ENCODE peak calls at places on chromosomes 3 and 15, in seven cellular contexts. E is fibroblast of lung, Y is cardiac muscle cell, O is RWPE1, J is heart right ventricle, W is dorsolateral prefrontal cortex, G is body of pancreas. L is an unnamed sample.

GRCh38 chr15:101378879-101379278 is 83.8 kb upstream of the SNRPA1 start:
- DNase-seq in E (no peak), J (no peak), W (no peak), O (no peak), G (no peak), Y (no peak), L (no peak)

GRCh38 chr3:127209155-127209839 is 16.4 kb downstream of the PRR23E start:
- DNase-seq in W (no peak), O (no peak), Y (no peak), E (no peak), G (no peak), J (no peak), L (no peak)

GRCh38 chr3:146130881-146131371 is 30.1 kb downstream of the PLOD2 start:
- DNase-seq in O (no peak), Y (peak), J (no peak), E (peak), G (no peak), W (no peak), L (no peak)

GRCh38 chr3:69090021-69090420 is 5.3 kb downstream of the ARL6IP5 start:
- DNase-seq in O (peak), W (no peak), Y (peak), G (no peak), J (no peak), E (peak), L (no peak)

GRCh38 chr3:71581981-71582611 is 1.4 kb downstream of the FOXP1 start:
- DNase-seq in E (no peak), W (peak), O (no peak), Y (peak), J (peak), G (peak), L (peak)

GRCh38 chr15:71013446-71013845 is 101.8 kb upstream of the THSD4 start:
- DNase-seq in Y (no peak), E (no peak), W (no peak), O (no peak), J (no peak), G (no peak), L (no peak)

GRCh38 chr3:27556854-27557253 is 72.7 kb upstream of the SLC4A7 start:
- DNase-seq in G (no peak), Y (peak), O (no peak), W (no peak), J (no peak), E (peak), L (no peak)

GRCh38 chr3:25155696-25156471 is 272.2 kb upstream of the RARB start:
- DNase-seq in E (no peak), G (no peak), J (no peak), W (no peak), Y (peak), O (no peak), L (no peak)

GRCh38 chr3:171284308-171285075 is 175.7 kb downstream of the TNIK start:
- DNase-seq in G (peak), W (no peak), J (peak), O (peak), E (peak), Y (peak), L (no peak)

GRCh38 chr3:14369675-14370669 is 32.4 kb upstream of the SLC6A6 start:
- DNase-seq in Y (no peak), W (no peak), J (no peak), E (no peak), G (peak), O (no peak), L (no peak)

GRCh38 chr3:97823503-97824004 is 1.7 kb downstream of the CRYBG3 start:
- DNase-seq in G (peak), Y (peak), J (peak), W (no peak), E (peak), O (no peak), L (no peak)

GRCh38 chr3:106610362-106610997 is 741.7 kb upstream of the CBLB start:
- DNase-seq in J (no peak), E (peak), Y (no peak), W (no peak), G (no peak), O (no peak), L (no peak)

GRCh38 chr3:115071611-115072010 is 75.5 kb downstream of the ZBTB20 start:
- DNase-seq in J (no peak), W (peak), Y (no peak), G (no peak), O (no peak), E (no peak), L (no peak)

GRCh38 chr15:87955284-87955909 is 301.1 kb downstream of the NTRK3 start:
- DNase-seq in G (no peak), E (no peak), J (no peak), O (no peak), W (no peak), Y (no peak), L (no peak)

GRCh38 chr3:151109401-151109800 is 23.9 kb downstream of the MED12L start:
- DNase-seq in O (no peak), J (no peak), Y (no peak), E (no peak), W (no peak), G (no peak), L (no peak)

GRCh38 chr3:38001456-38002081 is 11.0 kb downstream of the VILL start:
- DNase-seq in J (no peak), E (no peak), Y (no peak), O (no peak), G (peak), W (no peak), L (no peak)

GRCh38 chr3:183213941-183214612 is 39.0 kb upstream of the B3GNT5 start:
- DNase-seq in W (no peak), G (no peak), E (no peak), J (no peak), O (no peak), Y (peak), L (no peak)

GRCh38 chr3:156449712-156450574 is 105.0 kb downstream of the SSR3 start:
- DNase-seq in O (peak), J (no peak), W (no peak), E (peak), G (peak), Y (peak), L (no peak)

GRCh38 chr3:58492385-58492970 is 582 bp downstream of the KCTD6 start:
- DNase-seq in W (no peak), G (peak), Y (no peak), E (no peak), O (peak), J (no peak), L (no peak)

GRCh38 chr15:101256756-101257155 is 4.9 kb upstream of the CHSY1 start:
- DNase-seq in O (no peak), J (no peak), W (no peak), G (no peak), Y (no peak), E (no peak), L (no peak)

GRCh38 chr15:73305331-73306211 is 63.2 kb downstream of the HCN4 start:
- DNase-seq in E (peak), W (no peak), Y (peak), O (peak), G (peak), J (peak), L (no peak)

GRCh38 chr3:113832477-113833164 is 6.0 kb upstream of the GRAMD1C start:
- DNase-seq in E (no peak), Y (peak), G (no peak), O (no peak), W (no peak), J (no peak), L (no peak)

GRCh38 chr15:65377105-65377975 is 462 bp downstream of the IGDCC3 start:
- DNase-seq in G (peak), Y (peak), E (peak), O (no peak), J (no peak), W (no peak), L (no peak)

GRCh38 chr3:87298111-87298718 is 21.8 kb upstream of the POU1F1 start:
- DNase-seq in E (peak), Y (peak), W (no peak), O (peak), G (no peak), J (no peak), L (no peak)

GRCh38 chr3:17753271-17753992 is 11.0 kb upstream of the TBC1D5 start:
- DNase-seq in O (no peak), G (no peak), Y (no peak), E (no peak), J (no peak), W (no peak), L (no peak)

GRCh38 chr3:89762360-89762759 is 654.9 kb downstream of the EPHA3 start:
- DNase-seq in Y (no peak), E (no peak), O (no peak), W (no peak), J (no peak), G (no peak), L (no peak)

GRCh38 chr15:89139613-89140499 is 51.6 kb downstream of the ABHD2 start:
- DNase-seq in O (no peak), J (no peak), E (peak), Y (peak), G (peak), W (peak), L (no peak)

GRCh38 chr3:71955549-71956373 is 170.8 kb upstream of the PROK2 start:
- DNase-seq in G (peak), W (peak), J (peak), Y (peak), E (peak), O (peak), L (peak)

GRCh38 chr3:18258492-18258891 is 166.6 kb downstream of the SATB1 start:
- DNase-seq in E (no peak), G (no peak), J (no peak), W (no peak), O (no peak), Y (no peak), L (no peak)

GRCh38 chr3:65146149-65146548 is 458.3 kb upstream of the ADAMTS9 start:
- DNase-seq in W (no peak), J (no peak), E (peak), O (peak), G (peak), Y (no peak), L (no peak)

GRCh38 chr3:65151660-65152059 is 463.9 kb upstream of the ADAMTS9 start:
- DNase-seq in W (no peak), G (no peak), O (no peak), Y (no peak), E (no peak), J (no peak), L (no peak)

GRCh38 chr3:65153850-65154512 is 466.2 kb upstream of the ADAMTS9 start:
- DNase-seq in O (no peak), G (no peak), E (no peak), J (no peak), W (no peak), Y (no peak), L (no peak)

GRCh38 chr3:65144791-65145355 is 457.1 kb upstream of the ADAMTS9 start:
- DNase-seq in G (no peak), W (no peak), Y (peak), E (peak), O (no peak), J (no peak), L (no peak)

DNA sequence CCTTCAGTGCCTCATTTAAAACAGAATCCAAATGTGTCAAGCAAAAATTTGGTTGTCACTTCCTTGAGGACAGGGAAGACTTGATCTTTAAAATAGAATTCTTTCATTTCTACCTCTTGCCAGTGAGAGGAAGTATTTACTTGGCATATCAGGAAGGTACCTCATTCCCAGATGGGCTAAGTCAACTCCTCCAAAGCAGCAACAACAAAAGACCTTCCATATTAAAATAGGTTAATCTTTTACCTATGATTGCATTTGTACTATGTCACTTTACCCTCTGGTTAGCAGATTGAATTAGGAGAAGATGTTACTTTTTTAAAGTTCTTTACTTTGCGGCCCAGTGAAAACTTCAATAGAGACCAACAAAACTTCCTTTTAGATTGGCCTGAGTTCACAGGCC is 462.1 kb upstream of the ADAMTS9 start:
- DNase-seq in G (no peak), Y (no peak), W (no peak), O (no peak), J (no peak), E (no peak), L (no peak)
- H3K27ac ChIP-seq in G (no peak), Y (no peak), W (no peak), O (no peak), J (no peak), E (no peak), L (no peak)

GRCh38 chr3:124810970-124811369 is 76.2 kb downstream of the ITGB5 start:
- DNase-seq in G (no peak), J (no peak), O (no peak), E (no peak), Y (no peak), W (no peak), L (no peak)

GRCh38 chr3:124812291-124813265 is 74.6 kb downstream of the ITGB5 start:
- DNase-seq in E (peak), J (peak), W (no peak), O (peak), Y (peak), G (peak), L (peak)

GRCh38 chr3:124811441-124811840 is 75.7 kb downstream of the ITGB5 start:
- DNase-seq in O (no peak), G (no peak), W (no peak), E (peak), Y (peak), J (peak), L (no peak)

GRCh38 chr3:124804875-124805274 is 74.6 kb downstream of the UMPS start:
- DNase-seq in J (no peak), E (no peak), W (no peak), G (no peak), Y (no peak), O (no peak), L (no peak)

DNA sequence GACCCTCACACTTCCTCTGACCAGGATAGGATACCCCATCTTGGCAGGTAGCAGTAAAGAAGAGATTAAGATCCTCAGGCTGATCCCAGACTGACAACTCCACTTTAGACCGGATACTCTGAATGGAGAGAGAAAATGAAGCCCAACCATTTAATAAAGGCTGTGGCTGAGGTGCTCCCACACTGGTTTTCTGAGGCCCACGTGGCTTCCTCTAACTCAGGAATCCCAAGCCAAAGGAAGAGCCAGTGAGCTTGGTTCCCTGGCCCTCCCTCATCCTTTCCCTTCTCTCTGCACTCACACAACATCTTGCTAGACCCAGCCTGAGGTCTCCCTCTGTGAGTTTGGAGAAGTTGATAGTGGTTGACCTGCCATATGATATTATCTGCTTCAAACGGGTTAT is 78.1 kb downstream of the ITGB5 start:
- DNase-seq in E (no peak), W (no peak), Y (no peak), J (no peak), O (no peak), G (no peak), L (no peak)
- TF ChIP-seq CTCF in E (no peak), W (no peak), Y (no peak), J (no peak), O (no peak), G (no peak), L (no peak)

GRCh38 chr3:20064387-20064786 is 24.1 kb downstream of the KAT2B start:
- DNase-seq in J (no peak), O (no peak), W (no peak), G (no peak), E (no peak), Y (no peak), L (no peak)

GRCh38 chr3:20064796-20065564 is 24.7 kb downstream of the KAT2B start:
- DNase-seq in O (no peak), G (no peak), W (no peak), E (no peak), Y (no peak), J (no peak), L (no peak)

GRCh38 chr3:20066848-20067617 is 26.8 kb downstream of the KAT2B start:
- DNase-seq in W (no peak), E (peak), G (no peak), Y (peak), J (no peak), O (no peak), L (no peak)

GRCh38 chr3:20068512-20069177 is 28.4 kb downstream of the KAT2B start:
- DNase-seq in W (no peak), J (no peak), Y (no peak), E (no peak), G (no peak), O (no peak), L (no peak)

DNA sequence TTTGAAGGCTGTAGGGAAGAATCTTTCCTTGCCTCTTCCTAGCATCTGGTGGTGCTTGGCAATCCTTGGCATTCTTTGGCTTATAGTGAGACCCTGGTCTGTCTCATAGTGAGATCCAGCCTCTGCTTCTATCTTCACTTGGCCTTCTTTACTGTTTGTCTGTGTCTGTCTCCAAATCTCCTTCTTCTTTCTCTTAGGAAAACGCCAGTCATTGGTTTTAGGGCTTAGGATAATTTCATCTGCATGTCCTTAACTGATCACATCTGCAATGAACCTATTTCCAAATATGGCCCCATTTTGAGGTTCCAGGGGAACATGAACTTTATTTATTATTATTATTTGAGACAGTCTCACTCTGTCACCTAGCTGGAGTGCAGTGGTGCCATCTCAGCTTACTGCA is 25.8 kb downstream of the KAT2B start:
- DNase-seq in G (no peak), W (no peak), E (no peak), J (no peak), O (no peak), Y (no peak), L (no peak)
- H3K27ac ChIP-seq in G (no peak), W (peak), E (no peak), J (no peak), O (no peak), Y (no peak), L (no peak)

GRCh38 chr15:86004061-86004460 is 75.6 kb upstream of the AGBL1 start:
- DNase-seq in E (no peak), O (no peak), G (no peak), Y (no peak), W (no peak), J (no peak), L (no peak)
- TF ChIP-seq CTCF in E (no peak), O (no peak), G (no peak), Y (no peak), W (no peak), J (no peak), L (no peak)

DNA sequence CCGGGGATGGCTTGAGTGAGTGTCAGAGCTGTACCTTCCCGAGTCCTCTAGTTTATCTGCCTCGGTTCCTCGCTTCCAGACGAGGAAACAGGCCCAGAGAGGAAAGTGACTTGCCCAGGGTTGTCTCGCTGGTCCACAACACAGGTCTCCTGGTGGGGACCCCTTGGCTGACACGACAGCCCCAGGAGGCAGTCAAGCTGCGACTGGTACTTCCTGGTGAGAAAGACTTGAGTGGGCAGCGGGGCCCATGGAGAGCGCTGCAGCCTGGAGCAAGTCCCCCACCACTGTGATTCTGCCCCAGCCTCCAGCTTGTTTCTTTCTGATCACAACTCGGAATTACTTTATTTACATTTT is 600 bp upstream of the CHRNA5 start:
- DNase-seq in J (no peak), E (no peak), O (no peak), Y (no peak), W (no peak), G (no peak), L (no peak)
- H3K27ac ChIP-seq in J (no peak), E (no peak), O (peak), Y (no peak), W (no peak), G (no peak), L (peak)

GRCh38 chr15:37101634-37102314 is 1.4 kb upstream of the MEIS2 start:
- DNase-seq in W (no peak), Y (peak), O (peak), G (peak), E (peak), J (peak), L (peak)
- TF ChIP-seq CTCF in W (no peak), Y (no peak), O (no peak), G (no peak), E (no peak), J (no peak), L (no peak)

GRCh38 chr3:186800285-186800684 is 6.0 kb downstream of the RFC4 start:
- DNase-seq in Y (no peak), E (no peak), G (no peak), W (no peak), J (no peak), O (no peak), L (no peak)
- H3K27ac ChIP-seq in Y (no peak), E (no peak), G (no peak), W (no peak), J (no peak), O (no peak), L (no peak)

GRCh38 chr3:100605358-100605757 is 4.0 kb upstream of the ADGRG7 start:
- DNase-seq in O (no peak), Y (no peak), W (no peak), G (no peak), J (no peak), E (no peak), L (no peak)

GRCh38 chr3:100609963-100610362 is 562 bp downstream of the ADGRG7 start:
- DNase-seq in J (no peak), E (no peak), Y (no peak), W (no peak), G (no peak), O (no peak), L (no peak)

GRCh38 chr3:100609305-100609704 is at the start of gene ADGRG7:
- DNase-seq in E (no peak), G (no peak), O (no peak), Y (no peak), J (no peak), W (no peak), L (no peak)

GRCh38 chr3:100603449-100603848 is 6.0 kb upstream of the ADGRG7 start:
- DNase-seq in W (no peak), Y (peak), O (peak), E (peak), J (no peak), G (peak), L (no peak)

DNA sequence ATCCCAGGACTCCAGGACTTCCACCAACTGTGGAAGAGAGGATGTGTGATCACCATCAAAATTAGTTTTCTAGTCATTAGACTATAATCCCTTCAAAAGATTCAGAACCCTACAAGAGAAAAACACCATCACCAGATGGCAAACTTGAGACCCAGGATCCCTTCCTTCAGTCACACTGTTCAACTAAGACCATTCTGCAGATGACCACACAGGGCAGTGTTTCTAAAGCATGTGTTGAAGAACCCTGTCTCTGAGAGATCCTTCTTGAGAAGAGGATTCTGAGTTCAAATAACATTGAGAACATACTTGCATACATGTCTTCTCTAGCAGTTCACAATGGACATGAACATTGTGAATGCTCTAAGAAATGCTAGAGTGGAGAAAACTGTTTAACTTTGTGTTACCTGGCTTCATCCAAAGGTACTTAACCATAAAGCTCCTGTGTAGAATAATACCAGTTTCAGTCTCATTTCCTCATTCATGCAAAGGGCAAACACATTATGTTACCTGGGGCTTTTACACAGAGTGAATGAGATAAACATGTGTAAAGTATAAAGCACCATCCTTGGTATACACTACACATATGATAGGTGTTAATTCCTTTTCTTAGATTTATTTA is 2.4 kb upstream of the ADGRG7 start:
- DNase-seq in G (no peak), W (no peak), E (no peak), J (no peak), O (no peak), Y (no peak), L (no peak)
- TF ChIP-seq CTCF in G (no peak), W (no peak), E (no peak), J (no peak), O (no peak), Y (no peak), L (no peak)

L was measured in Peyer's patch.